ENCODE peak calls at places on chromosomes 1 and 21, in five cellular contexts. One of them, this sample, is unnamed.
A peak's percentile ranks its signal among the peaks of the same experiment; 100 is the strongest.

GRCh38 chr1:208238710-208239517 is 5.3 kb downstream of the PLXNA2 start:
- DNase-seq in HTR-8/SVneo: peak; percentile 66
- DNase-seq in germinal center: peak; percentile 43
- DNase-seq in amniotic stem cell: peak; percentile 59
- DNase-seq in T-helper 2 cell: no peak
- DNase-seq in this sample: no peak

GRCh38 chr21:25457411-25457810 is 149.9 kb downstream of the MRPL39 start:
- DNase-seq in HTR-8/SVneo: peak; percentile 62
- DNase-seq in germinal center: peak; percentile 71
- DNase-seq in amniotic stem cell: peak; percentile 48
- DNase-seq in T-helper 2 cell: no peak
- DNase-seq in this sample: no peak

GRCh38 chr1:203289281-203289981 is 15.9 kb upstream of the BTG2 start:
- DNase-seq in HTR-8/SVneo: no peak
- DNase-seq in germinal center: peak; percentile 78
- DNase-seq in amniotic stem cell: no peak
- DNase-seq in T-helper 2 cell: peak; percentile 79
- DNase-seq in this sample: no peak

GRCh38 chr21:31140025-31140424 is 101.7 kb upstream of the KRTAP19-8 start:
- DNase-seq in HTR-8/SVneo: no peak
- DNase-seq in germinal center: no peak
- DNase-seq in amniotic stem cell: no peak
- DNase-seq in T-helper 2 cell: no peak
- DNase-seq in this sample: no peak

GRCh38 chr1:167661527-167662436 is 31.8 kb downstream of the RCSD1 start:
- DNase-seq in HTR-8/SVneo: peak; percentile 83
- DNase-seq in germinal center: no peak
- DNase-seq in amniotic stem cell: peak; percentile 89
- DNase-seq in T-helper 2 cell: no peak
- DNase-seq in this sample: no peak

GRCh38 chr1:167529829-167530474 is 11.6 kb upstream of the CD247 start:
- DNase-seq in HTR-8/SVneo: no peak
- DNase-seq in germinal center: no peak
- DNase-seq in amniotic stem cell: no peak
- DNase-seq in T-helper 2 cell: no peak
- DNase-seq in this sample: no peak

GRCh38 chr1:70487910-70488665 is 77.0 kb downstream of the CTH start:
- DNase-seq in HTR-8/SVneo: peak; percentile 20
- DNase-seq in germinal center: peak; percentile 3
- DNase-seq in amniotic stem cell: no peak
- DNase-seq in T-helper 2 cell: no peak
- DNase-seq in this sample: no peak

GRCh38 chr21:37877888-37878684 is 38.2 kb downstream of the KCNJ6 start:
- DNase-seq in HTR-8/SVneo: no peak
- DNase-seq in germinal center: no peak
- DNase-seq in amniotic stem cell: no peak
- DNase-seq in T-helper 2 cell: no peak
- DNase-seq in this sample: no peak

GRCh38 chr1:168437821-168438220 is 106.0 kb downstream of the XCL2 start:
- DNase-seq in HTR-8/SVneo: no peak
- DNase-seq in germinal center: no peak
- DNase-seq in amniotic stem cell: no peak
- DNase-seq in T-helper 2 cell: no peak
- DNase-seq in this sample: no peak

GRCh38 chr1:29634324-29635072 is 398.2 kb downstream of the PTPRU start:
- DNase-seq in HTR-8/SVneo: no peak
- DNase-seq in germinal center: no peak
- DNase-seq in amniotic stem cell: no peak
- DNase-seq in T-helper 2 cell: no peak
- DNase-seq in this sample: no peak

GRCh38 chr1:174999926-175000696 is at the start of gene CACYBP:
- DNase-seq in HTR-8/SVneo: peak; percentile 5
- DNase-seq in germinal center: peak; percentile 56
- DNase-seq in amniotic stem cell: no peak
- DNase-seq in T-helper 2 cell: peak; percentile 19
- DNase-seq in this sample: no peak

GRCh38 chr21:45894107-45894810 is 87.3 kb upstream of the COL6A1 start:
- DNase-seq in HTR-8/SVneo: no peak
- DNase-seq in germinal center: no peak
- DNase-seq in amniotic stem cell: peak; percentile 6
- DNase-seq in T-helper 2 cell: no peak
- DNase-seq in this sample: no peak

GRCh38 chr1:230112131-230112701 is 45.2 kb downstream of the GALNT2 start:
- DNase-seq in HTR-8/SVneo: no peak
- DNase-seq in germinal center: no peak
- DNase-seq in amniotic stem cell: no peak
- DNase-seq in T-helper 2 cell: no peak
- DNase-seq in this sample: peak; percentile 41

GRCh38 chr1:156496211-156496761 is 4.3 kb downstream of the MEF2D start:
- DNase-seq in HTR-8/SVneo: no peak
- DNase-seq in germinal center: no peak
- DNase-seq in amniotic stem cell: no peak
- DNase-seq in T-helper 2 cell: no peak
- DNase-seq in this sample: no peak

GRCh38 chr1:116915182-116915611 is 5.5 kb downstream of the PTGFRN start:
- DNase-seq in HTR-8/SVneo: no peak
- DNase-seq in germinal center: no peak
- DNase-seq in amniotic stem cell: no peak
- DNase-seq in T-helper 2 cell: no peak
- DNase-seq in this sample: no peak

GRCh38 chr1:37764888-37765441 is at the start of gene EPHA10:
- DNase-seq in HTR-8/SVneo: no peak
- DNase-seq in germinal center: no peak
- DNase-seq in amniotic stem cell: no peak
- DNase-seq in T-helper 2 cell: no peak
- DNase-seq in this sample: peak; percentile 46